ENCODE peak calls at places on chromosomes 6 and 20, in six cellular contexts. T is CD8-positive, alpha-beta memory T cell; Q is cardiac muscle cell; P is endodermal cell; J is stomach; G is psoas muscle. U is an unnamed sample. For H3K9me3, the result is how much of the 10 kb centered on the place peaks cover.

GRCh38 chr20:835220-836045 is 1.9 kb downstream of the FAM110A start:
- DNase-seq in P (no peak), G (peak), T (no peak), J (peak), Q (no peak), U (no peak)

GRCh38 chr20:10594286-10594868 is 79.4 kb downstream of the JAG1 start:
- DNase-seq in G (no peak), Q (no peak), T (no peak), P (no peak), J (no peak), U (no peak)

GRCh38 chr6:34246563-34247391 is 2.0 kb downstream of the SMIM29 start:
- DNase-seq in G (no peak), J (no peak), Q (peak), P (peak), T (no peak), U (peak)

GRCh38 chr6:159887761-159888160 is 3.0 kb upstream of the MAS1 start:
- DNase-seq in T (no peak), J (no peak), G (no peak), Q (no peak), P (peak), U (no peak)

GRCh38 chr20:41617059-41617921 is 887 bp downstream of the CHD6 start:
- DNase-seq in P (peak), G (peak), T (peak), Q (peak), J (no peak), U (peak)

GRCh38 chr6:43786664-43787329 is 16.8 kb downstream of the VEGFA start:
- DNase-seq in T (no peak), Q (no peak), G (no peak), P (no peak), J (no peak), U (no peak)

GRCh38 chr20:22619272-22619671 is 34.9 kb upstream of the FOXA2 start:
- DNase-seq in P (no peak), J (no peak), T (no peak), G (no peak), Q (no peak), U (no peak)

GRCh38 chr6:56268266-56268665 is 20.9 kb upstream of the COL21A1 start:
- DNase-seq in Q (no peak), G (no peak), J (no peak), T (no peak), P (no peak), U (no peak)

GRCh38 chr6:19538086-19538485 is 299.1 kb upstream of the ID4 start:
- DNase-seq in Q (no peak), J (peak), G (no peak), P (no peak), T (no peak), U (no peak)

GRCh38 chr6:89843070-89843469 is 13.4 kb downstream of the CASP8AP2 start:
- DNase-seq in J (no peak), T (no peak), Q (peak), P (no peak), G (no peak), U (no peak)

GRCh38 chr20:1322511-1323245 is 6.3 kb downstream of the SDCBP2 start:
- DNase-seq in P (peak), J (no peak), G (no peak), Q (peak), T (no peak), U (no peak)

GRCh38 chr6:89412071-89413005 is at the start of gene RRAGD:
- DNase-seq in Q (peak), P (peak), J (peak), G (peak), T (peak), U (peak)

GRCh38 chr6:73579851-73580246 is 59.0 kb upstream of the EEF1A1 start:
- DNase-seq in G (peak), J (peak), T (no peak), P (no peak), Q (peak), U (no peak)

GRCh38 chr20:36802326-36803223 is 29.0 kb upstream of the DSN1 start:
- DNase-seq in J (no peak), G (no peak), T (no peak), P (no peak), Q (peak), U (no peak)

GRCh38 chr20:1169224-1169623 is 15.6 kb downstream of the TMEM74B start:
- DNase-seq in J (no peak), P (peak), T (no peak), Q (no peak), G (no peak), U (no peak)

GRCh38 chr6:167827588-167828324 is 1.0 kb downstream of the AFDN start:
- DNase-seq in Q (peak), P (peak), G (peak), T (no peak), J (peak), U (peak)

GRCh38 chr6:154548130-154548830 is 37.8 kb upstream of the CNKSR3 start:
- DNase-seq in G (no peak), P (no peak), T (no peak), Q (peak), J (peak), U (no peak)

GRCh38 chr6:117352466-117353081 is 73.2 kb downstream of the ROS1 start:
- DNase-seq in P (no peak), J (no peak), G (no peak), T (no peak), Q (peak), U (no peak)

DNA sequence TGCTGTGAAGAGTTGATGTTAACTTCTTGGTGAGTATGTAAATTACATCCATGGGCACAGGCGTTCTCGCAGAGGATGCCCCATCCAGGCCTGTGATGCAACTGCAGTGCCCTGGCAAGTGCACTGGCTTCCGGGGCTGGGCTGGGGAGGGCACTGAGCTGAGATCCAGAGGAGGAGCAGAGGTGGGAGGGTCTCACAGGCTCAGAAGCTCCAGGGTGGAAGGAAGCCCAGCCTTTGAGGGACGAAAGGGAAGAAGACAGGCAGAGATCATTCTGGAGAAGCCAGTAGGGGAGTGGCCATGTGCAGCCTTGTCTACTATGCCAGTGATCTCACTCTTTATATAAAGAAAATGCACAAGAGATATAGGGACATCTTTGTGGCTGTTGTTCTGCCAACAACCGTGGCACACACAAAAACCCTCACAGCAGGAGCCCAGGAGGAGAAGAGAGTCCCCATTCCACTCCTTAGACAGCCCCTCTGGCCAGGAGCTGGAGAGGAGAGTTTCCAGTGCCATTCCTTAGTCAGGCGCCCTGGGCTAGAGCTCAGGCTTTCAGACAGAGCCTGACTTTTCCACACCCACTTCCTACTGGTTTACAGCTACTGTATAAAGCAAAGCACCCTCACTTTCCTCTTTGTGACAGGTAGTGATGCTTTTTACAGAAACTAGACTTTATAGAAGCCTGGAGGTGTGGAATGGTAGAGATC is 146.1 kb downstream of the SYCP2 start:
- DNase-seq in P (no peak), T (no peak), Q (no peak), J (peak), G (no peak), U (no peak)
- H3K9me3 ChIP-seq in P (under half), T (under half), Q (under half), J (under half), G (under half), U (under half)

GRCh38 chr20:50254466-50255079 is 63.9 kb downstream of the CEBPB start:
- DNase-seq in J (no peak), P (no peak), G (no peak), Q (no peak), T (no peak), U (no peak)
- H3K9me3 ChIP-seq in J (under half), P (under half), G (under half), Q (under half), T (under half), U (under half)

GRCh38 chr20:59839372-59839771 is 94.1 kb downstream of the SYCP2 start:
- DNase-seq in G (no peak), P (no peak), T (no peak), J (no peak), Q (no peak), U (no peak)
- H3K9me3 ChIP-seq in G (under half), P (under half), T (under half), J (under half), Q (under half), U (under half)

GRCh38 chr6:169409742-169410312 is 156.2 kb upstream of the THBS2 start:
- DNase-seq in T (no peak), J (no peak), G (no peak), Q (peak), P (no peak), U (no peak)

GRCh38 chr6:169415179-169415578 is 161.5 kb upstream of the THBS2 start:
- DNase-seq in P (no peak), J (no peak), G (no peak), T (no peak), Q (no peak), U (peak)

GRCh38 chr6:169407338-169407737 is 153.7 kb upstream of the THBS2 start:
- DNase-seq in G (no peak), Q (no peak), T (no peak), J (no peak), P (no peak), U (no peak)

GRCh38 chr6:169411722-169412121 is 158.1 kb upstream of the THBS2 start:
- DNase-seq in J (no peak), T (no peak), P (no peak), G (no peak), Q (no peak), U (no peak)

DNA sequence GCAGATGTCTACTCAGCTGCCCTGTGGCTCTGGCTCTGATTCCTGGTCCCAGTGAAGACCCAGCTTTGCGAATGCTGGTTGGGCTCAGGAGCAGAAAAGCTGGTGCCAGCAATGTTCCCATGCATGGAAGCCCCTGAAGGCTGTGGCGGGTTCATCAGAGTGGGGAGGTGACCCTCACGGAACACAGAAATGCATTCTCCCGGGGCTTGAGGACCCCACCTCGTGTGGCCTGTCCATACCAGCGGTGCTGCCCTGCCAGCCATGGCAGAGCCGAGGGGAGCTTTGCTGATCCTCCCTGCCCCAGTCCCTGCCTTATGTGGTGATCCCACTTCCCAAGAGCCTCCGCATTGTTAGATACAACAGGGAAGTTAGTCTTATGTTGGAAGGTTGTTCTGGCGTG is 157.7 kb upstream of the THBS2 start:
- DNase-seq in T (no peak), P (no peak), J (no peak), G (no peak), Q (no peak), U (no peak)
- H3K9me3 ChIP-seq in T (under half), P (under half), J (under half), G (under half), Q (under half), U (under half)

U was measured in neural progenitor cell.